ENCODE peak calls at places on chromosomes 11 and 22, in seven cellular contexts. One of them, this sample, is unnamed.
A peak's percentile ranks its signal among the peaks of the same experiment; 100 is the strongest.

GRCh38 chr11:113730887-113731726 is 25.0 kb upstream of the TMPRSS5 start:
- DNase-seq in body of pancreas: peak; percentile 33
- DNase-seq in transverse colon: peak; percentile 37
- DNase-seq in breast epithelium: no peak
- DNase-seq in K562: peak; percentile 60
- DNase-seq in IMR-90: peak; percentile 64
- DNase-seq in suprapubic skin: no peak
- DNase-seq in this sample: peak; percentile 36

GRCh38 chr11:122491486-122491885 is 164.0 kb upstream of the UBASH3B start:
- DNase-seq in K562: no peak
- DNase-seq in body of pancreas: no peak
- DNase-seq in IMR-90: peak; percentile 75
- DNase-seq in transverse colon: no peak
- DNase-seq in breast epithelium: no peak
- DNase-seq in suprapubic skin: no peak
- DNase-seq in this sample: no peak

GRCh38 chr11:61480261-61480660 is 28.3 kb upstream of the LRRC10B start:
- DNase-seq in breast epithelium: no peak
- DNase-seq in IMR-90: no peak
- DNase-seq in suprapubic skin: no peak
- DNase-seq in K562: no peak
- DNase-seq in transverse colon: no peak
- DNase-seq in body of pancreas: no peak
- DNase-seq in this sample: no peak

GRCh38 chr11:77799338-77799737 is 21.2 kb downstream of the RSF1 start:
- DNase-seq in body of pancreas: no peak
- DNase-seq in K562: no peak
- DNase-seq in transverse colon: no peak
- DNase-seq in breast epithelium: no peak
- DNase-seq in IMR-90: no peak
- DNase-seq in suprapubic skin: no peak
- DNase-seq in this sample: no peak

GRCh38 chr22:32413715-32414114 is 1.7 kb upstream of the RTCB start:
- DNase-seq in breast epithelium: no peak
- DNase-seq in suprapubic skin: no peak
- DNase-seq in body of pancreas: no peak
- DNase-seq in K562: peak; percentile 13
- DNase-seq in transverse colon: no peak
- DNase-seq in IMR-90: peak; percentile 42
- DNase-seq in this sample: no peak

GRCh38 chr22:47043835-47044721 is 281.6 kb downstream of the TBC1D22A start:
- DNase-seq in suprapubic skin: no peak
- DNase-seq in K562: no peak
- DNase-seq in breast epithelium: no peak
- DNase-seq in IMR-90: peak; percentile 54
- DNase-seq in body of pancreas: peak; percentile 88
- DNase-seq in transverse colon: peak; percentile 74
- DNase-seq in this sample: no peak

GRCh38 chr11:129933262-129933661 is 37.9 kb upstream of the NFRKB start:
- DNase-seq in transverse colon: no peak
- DNase-seq in breast epithelium: no peak
- DNase-seq in body of pancreas: no peak
- DNase-seq in IMR-90: no peak
- DNase-seq in K562: no peak
- DNase-seq in suprapubic skin: no peak
- DNase-seq in this sample: no peak

GRCh38 chr11:46977038-46977818 is 40.7 kb downstream of the CSTPP1 start:
- DNase-seq in suprapubic skin: no peak
- DNase-seq in breast epithelium: no peak
- DNase-seq in body of pancreas: no peak
- DNase-seq in IMR-90: no peak
- DNase-seq in K562: no peak
- DNase-seq in transverse colon: no peak
- DNase-seq in this sample: no peak

GRCh38 chr11:128970598-128971190 is 28.0 kb upstream of the TP53AIP1 start:
- DNase-seq in K562: no peak
- DNase-seq in suprapubic skin: no peak
- DNase-seq in IMR-90: no peak
- DNase-seq in transverse colon: no peak
- DNase-seq in breast epithelium: no peak
- DNase-seq in body of pancreas: no peak
- DNase-seq in this sample: no peak

GRCh38 chr11:134405841-134406240 is 6.2 kb downstream of the B3GAT1 start:
- DNase-seq in K562: no peak
- DNase-seq in IMR-90: no peak
- DNase-seq in suprapubic skin: no peak
- DNase-seq in body of pancreas: no peak
- DNase-seq in breast epithelium: no peak
- DNase-seq in transverse colon: no peak
- DNase-seq in this sample: no peak

GRCh38 chr22:31102441-31103081 is 4.8 kb downstream of the SELENOM start:
- DNase-seq in body of pancreas: peak; percentile 59
- DNase-seq in suprapubic skin: peak; percentile 93
- DNase-seq in breast epithelium: peak; percentile 72
- DNase-seq in IMR-90: peak; percentile 98
- DNase-seq in K562: no peak
- DNase-seq in transverse colon: peak; percentile 79
- DNase-seq in this sample: peak; percentile 60

GRCh38 chr22:43867839-43868652 is 5.7 kb upstream of the SULT4A1 start:
- DNase-seq in breast epithelium: peak; percentile 61
- DNase-seq in suprapubic skin: no peak
- DNase-seq in transverse colon: peak; percentile 34
- DNase-seq in body of pancreas: peak; percentile 35
- DNase-seq in IMR-90: peak; percentile 73
- DNase-seq in K562: peak; percentile 44
- DNase-seq in this sample: peak; percentile 41

GRCh38 chr11:74541466-74541865 is 47.9 kb upstream of the LIPT2 start:
- DNase-seq in IMR-90: no peak
- DNase-seq in body of pancreas: no peak
- DNase-seq in suprapubic skin: no peak
- DNase-seq in K562: no peak
- DNase-seq in breast epithelium: no peak
- DNase-seq in transverse colon: no peak
- DNase-seq in this sample: no peak

GRCh38 chr11:74538680-74539079 is 45.2 kb upstream of the LIPT2 start:
- DNase-seq in IMR-90: no peak
- DNase-seq in suprapubic skin: no peak
- DNase-seq in K562: no peak
- DNase-seq in body of pancreas: no peak
- DNase-seq in transverse colon: no peak
- DNase-seq in breast epithelium: no peak
- DNase-seq in this sample: no peak

GRCh38 chr11:74535371-74536118 is 42.0 kb upstream of the LIPT2 start:
- DNase-seq in transverse colon: no peak
- DNase-seq in body of pancreas: no peak
- DNase-seq in suprapubic skin: no peak
- DNase-seq in K562: no peak
- DNase-seq in breast epithelium: no peak
- DNase-seq in IMR-90: no peak
- DNase-seq in this sample: no peak

GRCh38 chr11:74543991-74544390 is 48.4 kb upstream of the POLD3 start:
- DNase-seq in transverse colon: no peak
- DNase-seq in K562: no peak
- DNase-seq in breast epithelium: no peak
- DNase-seq in body of pancreas: peak; percentile 95
- DNase-seq in suprapubic skin: no peak
- DNase-seq in IMR-90: no peak
- DNase-seq in this sample: no peak

GRCh38 chr11:74540270-74540669 is 46.7 kb upstream of the LIPT2 start:
- DNase-seq in transverse colon: no peak
- DNase-seq in suprapubic skin: no peak
- DNase-seq in IMR-90: no peak
- DNase-seq in body of pancreas: no peak
- DNase-seq in breast epithelium: no peak
- DNase-seq in K562: no peak
- DNase-seq in this sample: no peak
- TF ChIP-seq CTCF in transverse colon: no peak
- TF ChIP-seq CTCF in suprapubic skin: no peak
- TF ChIP-seq CTCF in IMR-90: no peak
- TF ChIP-seq CTCF in body of pancreas: no peak
- TF ChIP-seq CTCF in breast epithelium: no peak
- TF ChIP-seq CTCF in K562: no peak
- TF ChIP-seq CTCF in this sample: no peak

GRCh38 chr22:38957046-38957770 is at the start of gene APOBEC3A:
- DNase-seq in breast epithelium: no peak
- DNase-seq in IMR-90: no peak
- DNase-seq in K562: no peak
- DNase-seq in transverse colon: peak; percentile 82
- DNase-seq in suprapubic skin: no peak
- DNase-seq in body of pancreas: peak; percentile 60
- DNase-seq in this sample: no peak
- H3K27me3 ChIP-seq in breast epithelium: no peaks in the 10 kb centered on the region
- H3K27me3 ChIP-seq in IMR-90: peaks cover 60% of the 10 kb centered on the region
- H3K27me3 ChIP-seq in K562: peaks cover 11% of the 10 kb centered on the region
- H3K27me3 ChIP-seq in transverse colon: no peaks in the 10 kb centered on the region
- H3K27me3 ChIP-seq in suprapubic skin: peaks cover 7% of the 10 kb centered on the region
- H3K27me3 ChIP-seq in body of pancreas: no peaks in the 10 kb centered on the region
- H3K27me3 ChIP-seq in this sample: no peaks in the 10 kb centered on the region

GRCh38 chr11:73187854-73188253 is 30.2 kb upstream of the P2RY2 start:
- DNase-seq in suprapubic skin: no peak
- DNase-seq in transverse colon: no peak
- DNase-seq in K562: no peak
- DNase-seq in IMR-90: no peak
- DNase-seq in body of pancreas: no peak
- DNase-seq in breast epithelium: peak; percentile 1
- DNase-seq in this sample: no peak

GRCh38 chr11:73188301-73188700 is 29.8 kb upstream of the P2RY2 start:
- DNase-seq in breast epithelium: peak; percentile 43
- DNase-seq in body of pancreas: no peak
- DNase-seq in K562: no peak
- DNase-seq in suprapubic skin: no peak
- DNase-seq in transverse colon: no peak
- DNase-seq in IMR-90: no peak
- DNase-seq in this sample: no peak

GRCh38 chr11:73190557-73190885 is 27.6 kb upstream of the P2RY2 start:
- DNase-seq in transverse colon: no peak
- DNase-seq in suprapubic skin: peak; percentile 58
- DNase-seq in IMR-90: no peak
- DNase-seq in K562: no peak
- DNase-seq in body of pancreas: no peak
- DNase-seq in breast epithelium: no peak
- DNase-seq in this sample: no peak

GRCh38 chr11:73189723-73190556 is 28.1 kb upstream of the P2RY2 start:
- DNase-seq in breast epithelium: peak; percentile 41
- DNase-seq in K562: no peak
- DNase-seq in body of pancreas: no peak
- DNase-seq in IMR-90: no peak
- DNase-seq in transverse colon: no peak
- DNase-seq in suprapubic skin: peak; percentile 72
- DNase-seq in this sample: no peak

DNA sequence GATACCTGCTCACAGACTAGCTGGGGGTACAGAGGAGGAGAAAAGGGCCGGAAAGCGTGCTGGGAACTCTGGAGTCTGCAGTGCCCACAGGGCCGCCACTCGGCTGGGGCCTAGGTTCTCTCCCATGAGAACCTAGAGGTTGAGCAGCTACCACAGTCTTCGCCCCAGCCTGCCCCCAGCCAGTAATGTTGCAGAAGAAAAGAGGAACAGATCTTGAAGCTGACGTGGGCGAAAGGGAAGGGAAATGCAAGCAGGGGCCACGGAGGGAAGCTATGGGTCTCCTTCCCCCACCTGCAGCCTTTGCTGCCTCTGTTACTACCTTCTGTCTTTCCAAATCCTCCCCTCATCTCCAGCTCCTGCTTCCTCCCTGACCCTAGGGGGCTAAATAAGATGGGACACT is 28.8 kb upstream of the P2RY2 start:
- DNase-seq in breast epithelium: peak; percentile 28
- DNase-seq in IMR-90: no peak
- DNase-seq in transverse colon: peak; percentile 39
- DNase-seq in body of pancreas: peak; percentile 66
- DNase-seq in K562: no peak
- DNase-seq in suprapubic skin: peak; percentile 67
- DNase-seq in this sample: no peak
- TF ChIP-seq POLR2A in breast epithelium: no peak
- TF ChIP-seq POLR2A in IMR-90: no peak
- TF ChIP-seq POLR2A in transverse colon: no peak
- TF ChIP-seq POLR2A in body of pancreas: no peak
- TF ChIP-seq POLR2A in K562: no peak
- TF ChIP-seq POLR2A in suprapubic skin: no peak
- TF ChIP-seq POLR2A in this sample: no peak

GRCh38 chr11:57342702-57343101 is 4.5 kb downstream of the P2RX3 start:
- DNase-seq in body of pancreas: no peak
- DNase-seq in suprapubic skin: no peak
- DNase-seq in K562: no peak
- DNase-seq in transverse colon: no peak
- DNase-seq in breast epithelium: no peak
- DNase-seq in IMR-90: no peak
- DNase-seq in this sample: no peak

GRCh38 chr11:57345555-57346151 is 7.5 kb downstream of the P2RX3 start:
- DNase-seq in breast epithelium: peak; percentile 66
- DNase-seq in suprapubic skin: no peak
- DNase-seq in transverse colon: peak; percentile 84
- DNase-seq in IMR-90: peak; percentile 64
- DNase-seq in body of pancreas: peak; percentile 90
- DNase-seq in K562: peak; percentile 87
- DNase-seq in this sample: peak; percentile 62

GRCh38 chr11:57347336-57347735 is 9.2 kb downstream of the P2RX3 start:
- DNase-seq in transverse colon: no peak
- DNase-seq in IMR-90: no peak
- DNase-seq in suprapubic skin: no peak
- DNase-seq in breast epithelium: no peak
- DNase-seq in body of pancreas: no peak
- DNase-seq in K562: no peak
- DNase-seq in this sample: no peak

GRCh38 chr11:57343825-57344224 is 5.7 kb downstream of the P2RX3 start:
- DNase-seq in body of pancreas: no peak
- DNase-seq in K562: no peak
- DNase-seq in transverse colon: no peak
- DNase-seq in IMR-90: no peak
- DNase-seq in breast epithelium: no peak
- DNase-seq in suprapubic skin: no peak
- DNase-seq in this sample: no peak

DNA sequence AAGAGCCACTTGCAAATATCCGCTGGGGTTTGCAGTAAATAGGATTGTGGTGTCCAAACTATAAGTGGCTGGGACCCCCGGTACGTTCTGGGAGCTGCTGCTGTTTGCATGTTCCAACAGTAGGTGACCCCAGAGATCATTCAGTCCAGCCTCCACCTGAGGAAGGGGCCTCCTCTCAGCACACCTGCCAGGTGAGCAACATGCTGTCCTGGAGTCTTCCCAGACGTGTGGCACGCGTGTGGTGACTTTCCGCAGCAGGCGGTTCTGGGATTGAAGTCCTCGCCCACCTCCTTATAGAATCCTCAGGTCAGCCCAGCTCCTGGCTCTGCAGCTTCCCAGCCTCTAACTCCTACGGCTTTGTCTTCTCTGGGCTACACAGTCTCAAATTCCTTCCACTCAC is 6.7 kb downstream of the P2RX3 start:
- DNase-seq in body of pancreas: no peak
- DNase-seq in K562: no peak
- DNase-seq in IMR-90: no peak
- DNase-seq in transverse colon: no peak
- DNase-seq in suprapubic skin: no peak
- DNase-seq in breast epithelium: no peak
- DNase-seq in this sample: no peak
- TF ChIP-seq CTCF in body of pancreas: no peak
- TF ChIP-seq CTCF in K562: no peak
- TF ChIP-seq CTCF in IMR-90: no peak
- TF ChIP-seq CTCF in transverse colon: no peak
- TF ChIP-seq CTCF in suprapubic skin: no peak
- TF ChIP-seq CTCF in breast epithelium: no peak
- TF ChIP-seq CTCF in this sample: no peak